ENCODE peak calls at places on chromosomes 5 and 9, in eight cellular contexts. V is lower lobe of right lung, B is IMR-90, Z is astrocyte of the spinal cord, R is BJ, I is SK-N-SH, K is left ventricle myocardium inferior, Y is HCT116. W is an unnamed sample.

GRCh38 chr5:40291338-40291737 is 388.4 kb upstream of the PTGER4 start:
- DNase-seq in V (no peak), B (peak), Z (peak), R (no peak), I (no peak), K (no peak), Y (no peak), W (no peak)

GRCh38 chr5:65244031-65244430 is 237.7 kb downstream of the ADAMTS6 start:
- DNase-seq in V (no peak), B (no peak), Z (no peak), R (no peak), I (no peak), K (no peak), Y (no peak), W (no peak)

GRCh38 chr9:78609471-78609870 is 312.5 kb downstream of the PSAT1 start:
- DNase-seq in V (no peak), B (no peak), Z (no peak), R (no peak), I (no peak), K (no peak), Y (no peak), W (no peak)

GRCh38 chr5:169610606-169611005 is 26.5 kb upstream of the DOCK2 start:
- DNase-seq in V (no peak), B (peak), Z (peak), R (no peak), I (no peak), K (no peak), Y (no peak), W (no peak)

GRCh38 chr5:81852277-81853004 is 101.5 kb upstream of the SSBP2 start:
- DNase-seq in V (peak), B (peak), Z (peak), R (no peak), I (peak), K (peak), Y (peak), W (peak)

GRCh38 chr9:88251903-88252302 is 113.6 kb upstream of the SPATA31C2 start:
- DNase-seq in V (no peak), B (no peak), Z (no peak), R (no peak), I (no peak), K (no peak), Y (no peak), W (no peak)

GRCh38 chr5:137751869-137752491 is 2.2 kb downstream of the HNRNPA0 start:
- DNase-seq in V (no peak), B (peak), Z (peak), R (no peak), I (peak), K (no peak), Y (peak), W (peak)

GRCh38 chr5:150138551-150139265 is 16.9 kb downstream of the PDGFRB start:
- DNase-seq in V (no peak), B (peak), Z (peak), R (peak), I (peak), K (peak), Y (no peak), W (no peak)

GRCh38 chr5:127920936-127921335 is 162.6 kb upstream of the SLC12A2 start:
- DNase-seq in V (no peak), B (no peak), Z (no peak), R (no peak), I (no peak), K (no peak), Y (no peak), W (no peak)

GRCh38 chr5:83107692-83108410 is 30.5 kb downstream of the XRCC4 start:
- DNase-seq in V (no peak), B (no peak), Z (peak), R (peak), I (no peak), K (no peak), Y (no peak), W (no peak)

GRCh38 chr5:59188415-59189225 is 605.7 kb downstream of the RAB3C start:
- DNase-seq in V (peak), B (peak), Z (peak), R (no peak), I (peak), K (peak), Y (peak), W (peak)

GRCh38 chr5:120035815-120036577 is 406.6 kb downstream of the FAM170A start:
- DNase-seq in V (no peak), B (no peak), Z (no peak), R (no peak), I (no peak), K (no peak), Y (no peak), W (no peak)

GRCh38 chr9:68999393-69000105 is 14.4 kb downstream of the PRKACG start:
- DNase-seq in V (peak), B (peak), Z (peak), R (peak), I (peak), K (peak), Y (peak), W (peak)

GRCh38 chr9:13568851-13569618 is 289.5 kb upstream of the MPDZ start:
- DNase-seq in V (no peak), B (no peak), Z (peak), R (no peak), I (no peak), K (peak), Y (no peak), W (no peak)

GRCh38 chr9:79616013-79616412 is 44.2 kb downstream of the TLE4 start:
- DNase-seq in V (no peak), B (peak), Z (no peak), R (no peak), I (no peak), K (no peak), Y (no peak), W (no peak)

GRCh38 chr5:109697339-109697738 is 7.6 kb downstream of the MAN2A1 start:
- DNase-seq in V (no peak), B (no peak), Z (no peak), R (no peak), I (no peak), K (no peak), Y (no peak), W (no peak)

GRCh38 chr5:502325-503079 is 21.7 kb downstream of the SLC9A3 start:
- DNase-seq in V (no peak), B (no peak), Z (no peak), R (no peak), I (no peak), K (no peak), Y (no peak), W (no peak)

GRCh38 chr9:15187589-15187988 is 119.4 kb downstream of the TTC39B start:
- DNase-seq in V (no peak), B (no peak), Z (no peak), R (no peak), I (no peak), K (no peak), Y (no peak), W (no peak)

GRCh38 chr5:116518423-116518822 is 56.2 kb downstream of the SEMA6A start:
- DNase-seq in V (no peak), B (no peak), Z (no peak), R (no peak), I (no peak), K (no peak), Y (no peak), W (no peak)

GRCh38 chr9:109314011-109314531 is 6.8 kb downstream of the EPB41L4B start:
- DNase-seq in V (peak), B (no peak), Z (no peak), R (no peak), I (no peak), K (no peak), Y (no peak), W (no peak)

GRCh38 chr9:109315480-109315879 is 5.4 kb downstream of the EPB41L4B start:
- DNase-seq in V (no peak), B (no peak), Z (no peak), R (no peak), I (no peak), K (no peak), Y (no peak), W (no peak)

GRCh38 chr9:109317311-109317978 is 3.4 kb downstream of the EPB41L4B start:
- DNase-seq in V (no peak), B (no peak), Z (no peak), R (no peak), I (peak), K (no peak), Y (no peak), W (no peak)

GRCh38 chr9:109317979-109318671 is 2.7 kb downstream of the EPB41L4B start:
- DNase-seq in V (no peak), B (no peak), Z (no peak), R (no peak), I (no peak), K (no peak), Y (no peak), W (no peak)

DNA sequence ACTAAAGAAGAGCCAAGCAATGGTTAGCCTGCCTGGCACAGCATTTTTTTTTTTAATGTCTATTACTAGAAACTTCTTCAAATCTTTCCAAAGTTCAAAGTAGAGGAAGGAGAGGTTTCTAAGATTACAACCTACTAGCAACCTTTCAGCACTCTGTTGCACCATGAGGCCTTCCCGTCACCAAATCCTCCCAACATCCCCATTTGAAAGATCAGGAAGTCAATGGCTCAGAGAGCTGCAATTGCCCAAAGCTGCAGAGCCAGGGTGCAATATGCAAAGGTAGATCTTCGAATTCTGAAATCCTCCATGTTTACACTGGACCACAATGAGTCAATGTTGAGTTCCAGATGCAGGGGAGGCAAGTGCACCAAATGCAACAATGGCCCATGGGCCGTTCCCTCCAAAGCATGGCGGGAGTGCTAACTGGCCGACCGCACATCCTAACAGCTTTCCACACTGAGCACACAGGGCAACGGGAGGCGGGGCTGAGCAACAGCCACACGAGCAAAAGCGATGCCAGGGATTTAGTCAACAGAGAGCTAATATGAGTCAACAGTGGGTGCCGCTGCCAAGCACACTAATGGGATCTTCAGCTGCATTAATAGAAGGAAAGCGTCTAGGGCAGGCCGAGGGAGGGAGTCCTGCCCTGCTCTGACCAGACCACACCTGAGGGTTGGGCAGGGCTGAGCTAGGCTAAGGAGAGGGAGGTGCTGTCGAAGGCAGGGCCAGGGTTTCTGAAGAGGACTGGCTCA is 4.8 kb downstream of the EPB41L4B start:
- DNase-seq in V (peak), B (peak), Z (peak), R (no peak), I (no peak), K (peak), Y (peak), W (no peak)
- H3K4me3 ChIP-seq in V (no peak), B (no peak), Z (no peak), R (no peak), I (no peak), K (no peak), Y (no peak), W (no peak)

DNA sequence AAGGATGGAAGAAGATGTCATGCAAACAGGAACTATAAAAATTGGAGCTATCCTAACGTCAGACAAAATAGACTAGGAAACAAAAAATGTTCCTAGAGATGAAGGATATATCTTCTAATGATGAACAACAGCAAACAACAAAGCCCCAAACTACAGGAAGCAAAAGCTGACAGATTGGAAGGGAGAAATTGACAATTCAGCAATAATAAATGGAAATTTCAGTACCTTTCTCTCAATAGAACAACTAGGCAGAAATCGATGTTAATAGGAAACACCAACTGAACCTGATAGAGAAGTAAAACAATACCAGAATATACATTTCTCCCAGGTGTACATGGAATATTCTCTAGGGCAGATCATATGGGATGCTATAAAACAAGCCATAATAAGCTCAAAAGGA is 7.6 kb downstream of the SCGB3A1 start:
- DNase-seq in V (no peak), B (no peak), Z (no peak), R (no peak), I (no peak), K (no peak), Y (no peak), W (no peak)
- TF ChIP-seq CTCF in V (no peak), B (no peak), Z (no peak), R (no peak), I (no peak), K (no peak), Y (no peak), W (no peak)

DNA sequence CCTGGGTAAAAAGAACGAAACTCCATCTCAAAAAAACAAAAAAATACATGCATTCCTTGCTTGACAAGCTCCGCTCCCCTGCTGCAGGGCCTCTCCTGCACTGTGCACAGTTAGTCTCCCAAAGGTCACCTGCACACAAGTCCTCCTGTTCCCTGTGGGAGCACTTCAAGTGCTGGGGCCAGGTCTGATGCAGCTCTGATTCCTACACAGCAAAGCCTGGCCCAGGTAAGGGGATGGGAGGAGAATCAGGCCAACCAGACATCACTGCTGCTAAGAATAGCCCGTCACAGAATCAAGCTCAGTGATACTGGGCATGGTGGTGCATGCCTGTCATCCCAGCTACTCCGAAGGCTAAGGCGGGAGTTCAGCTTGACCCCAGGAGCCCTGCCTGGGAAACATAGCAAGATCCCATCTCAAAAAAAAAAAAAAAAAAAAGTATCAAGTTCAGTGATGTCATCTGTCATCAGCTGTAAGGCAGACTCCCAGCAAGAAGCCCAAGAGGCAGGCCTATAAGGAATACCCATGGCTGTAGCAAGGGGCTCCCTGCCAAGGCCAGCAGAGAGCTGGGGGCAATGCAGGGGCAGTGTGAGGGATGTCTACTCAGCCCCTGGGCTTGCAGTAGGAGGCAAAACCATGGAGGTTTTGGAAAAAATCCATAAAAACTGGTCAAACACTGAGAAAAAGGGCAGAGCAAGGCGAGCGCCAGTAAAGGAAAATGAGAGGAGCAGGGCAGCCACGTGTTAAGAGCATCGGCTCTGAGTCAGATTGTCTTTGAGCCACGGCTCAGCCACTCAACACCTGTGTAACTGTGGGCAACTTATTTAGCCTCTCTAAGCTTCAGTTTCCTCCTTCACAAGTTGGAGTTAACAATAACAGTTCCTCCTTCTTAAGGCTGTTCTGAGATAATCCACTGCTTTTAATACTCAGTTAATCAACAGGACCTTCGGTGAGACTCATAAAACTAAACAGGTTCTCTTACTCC is 3.2 kb downstream of the TPM2 start:
- DNase-seq in V (no peak), B (peak), Z (peak), R (no peak), I (no peak), K (peak), Y (no peak), W (no peak)
- H3K4me3 ChIP-seq in V (peak), B (peak), Z (peak), R (peak), I (no peak), K (peak), Y (no peak), W (no peak)

GRCh38 chr9:119365291-119366027 is 3.8 kb downstream of the BRINP1 start:
- DNase-seq in V (no peak), B (no peak), Z (peak), R (no peak), I (peak), K (no peak), Y (no peak), W (peak)
- TF ChIP-seq CTCF in V (peak), B (peak), Z (peak), R (peak), I (peak), K (peak), Y (no peak), W (peak)

DNA sequence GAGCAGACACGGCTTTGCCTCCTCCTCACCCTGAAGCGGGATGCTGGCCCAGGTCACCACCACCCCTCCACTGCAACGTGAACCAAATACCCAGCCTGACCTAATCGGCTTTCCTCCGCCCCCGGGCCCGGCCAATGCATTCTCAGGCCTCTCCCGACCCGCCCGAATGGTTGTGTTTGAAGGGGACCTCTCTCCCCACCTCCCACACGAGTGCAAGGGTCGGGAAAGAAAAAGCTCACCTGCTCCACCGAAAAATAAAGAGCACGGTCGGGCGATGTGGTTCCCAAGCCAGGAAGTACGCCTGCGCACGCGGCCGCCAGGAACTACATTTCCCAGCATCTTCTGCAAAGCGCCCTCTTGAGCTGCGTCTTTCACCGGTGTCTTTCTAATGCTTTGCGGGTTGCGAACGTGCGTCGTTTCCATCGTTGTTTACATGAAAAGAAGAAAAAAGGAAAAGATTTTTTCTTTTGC is at the start of gene ZNF883:
- DNase-seq in V (peak), B (peak), Z (peak), R (peak), I (peak), K (peak), Y (no peak), W (no peak)
- H3K4me3 ChIP-seq in V (peak), B (peak), Z (peak), R (peak), I (peak), K (peak), Y (no peak), W (no peak)

DNA sequence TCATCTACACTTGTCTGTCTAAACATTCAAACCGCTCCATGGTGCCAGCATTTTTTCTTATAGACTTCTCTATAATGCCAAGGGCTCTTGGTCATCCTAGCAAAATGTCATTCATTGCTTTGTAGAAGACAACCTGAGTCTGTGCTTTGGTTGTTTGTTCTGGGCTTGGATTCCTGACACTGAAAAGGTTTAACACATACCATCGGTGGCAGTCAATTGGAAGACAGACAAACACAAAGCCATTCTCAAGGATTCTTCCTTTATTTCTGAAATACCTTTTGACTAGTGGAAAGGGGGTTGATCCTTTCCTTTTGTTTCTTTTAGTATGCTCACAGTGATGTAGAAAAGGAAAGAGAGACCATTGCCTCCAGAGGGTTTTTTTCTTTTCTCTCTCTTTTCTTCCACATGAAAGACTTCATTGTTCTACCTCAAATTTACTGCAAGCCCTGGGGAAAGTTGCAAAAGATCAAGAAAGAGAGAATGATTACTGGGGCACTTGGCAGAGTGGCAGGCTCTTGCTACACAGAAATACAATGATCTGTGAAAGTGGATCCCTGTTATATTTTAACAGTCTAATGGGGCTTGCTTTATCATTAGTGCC is 66.4 kb upstream of the TMC1 start:
- DNase-seq in V (no peak), B (no peak), Z (no peak), R (no peak), I (no peak), K (no peak), Y (no peak), W (no peak)
- TF ChIP-seq CTCF in V (no peak), B (no peak), Z (no peak), R (no peak), I (no peak), K (no peak), Y (no peak), W (no peak)

GRCh38 chr5:132737982-132738770 is 830 bp upstream of the KIF3A start:
- DNase-seq in V (no peak), B (no peak), Z (no peak), R (no peak), I (no peak), K (no peak), Y (no peak), W (no peak)
- H3K4me3 ChIP-seq in V (peak), B (peak), Z (peak), R (no peak), I (peak), K (peak), Y (peak), W (peak)

GRCh38 chr5:10775646-10776045 is 14.6 kb upstream of the DAP start:
- DNase-seq in V (no peak), B (no peak), Z (no peak), R (no peak), I (no peak), K (no peak), Y (no peak), W (no peak)
- TF ChIP-seq CTCF in V (no peak), B (no peak), Z (no peak), R (no peak), I (no peak), K (peak), Y (peak), W (peak)